ENCODE peak calls at places on chromosomes 13 and 19, in five cellular contexts. N is brain microvascular endothelial cell, A is neural progenitor cell, O is upper lobe of left lung, D is GM12865. H is an unnamed sample.

GRCh38 chr19:28980236-28980868 is 232.6 kb downstream of the UQCRFS1 start:
- DNase-seq in O (no peak), D (no peak), N (peak; percentile 45), A (no peak), H (peak; percentile 75)

GRCh38 chr13:24052547-24052981 is 108.0 kb upstream of the SPATA13 start:
- DNase-seq in D (no peak), N (no peak), A (no peak), O (no peak), H (no peak)

GRCh38 chr19:10773969-10774368 is 56.1 kb downstream of the DNM2 start:
- DNase-seq in N (no peak), A (no peak), D (peak; percentile 54), O (no peak), H (no peak)

GRCh38 chr19:4557186-4557970 is 2.1 kb downstream of the SEMA6B start:
- DNase-seq in O (no peak), N (no peak), D (peak; percentile 29), A (no peak), H (no peak)

GRCh38 chr19:1258707-1259205 is 10.4 kb downstream of the MIDN start:
- DNase-seq in A (no peak), O (no peak), N (no peak), D (no peak), H (no peak)

GRCh38 chr13:111383591-111384440 is 63.4 kb downstream of the TEX29 start:
- DNase-seq in N (no peak), D (no peak), O (peak; percentile 16), A (no peak), H (no peak)

GRCh38 chr19:39031368-39032163 is 783 bp downstream of the FBXO27 start:
- DNase-seq in D (peak; percentile 91), A (peak; percentile 99), N (peak; percentile 40), O (peak; percentile 97), H (peak; percentile 62)

GRCh38 chr19:31270897-31271568 is 78.2 kb downstream of the TSHZ3 start:
- DNase-seq in A (no peak), O (no peak), D (no peak), N (peak; percentile 58), H (peak; percentile 77)

GRCh38 chr19:17757125-17757524 is 5.8 kb downstream of the FCHO1 start:
- DNase-seq in D (no peak), A (no peak), N (peak; percentile 56), O (peak; percentile 51), H (peak; percentile 53)

GRCh38 chr13:50644081-50644871 is 199.2 kb downstream of the DLEU7 start:
- DNase-seq in O (no peak), A (no peak), D (no peak), N (no peak), H (no peak)

GRCh38 chr13:46321494-46322225 is 65.4 kb downstream of the RUBCNL start:
- DNase-seq in D (peak; percentile 77), O (peak; percentile 65), N (peak; percentile 53), A (peak; percentile 73), H (peak; percentile 77)

GRCh38 chr13:40189426-40189825 is 477.0 kb downstream of the FOXO1 start:
- DNase-seq in A (no peak), D (no peak), N (no peak), O (no peak), H (no peak)

GRCh38 chr19:40234429-40235237 is 8.1 kb upstream of the CCNP start:
- DNase-seq in N (no peak), D (no peak), O (no peak), A (no peak), H (no peak)

GRCh38 chr19:32858155-32858554 is 11.4 kb downstream of the SLC7A9 start:
- DNase-seq in A (no peak), N (no peak), O (peak; percentile 7), D (no peak), H (no peak)

GRCh38 chr19:37413243-37414084 is 42.6 kb downstream of the ZNF527 start:
- DNase-seq in A (no peak), O (no peak), N (no peak), D (no peak), H (no peak)

GRCh38 chr13:73193541-73193940 is 134.7 kb downstream of the KLF5 start:
- DNase-seq in A (no peak), N (no peak), O (no peak), D (no peak), H (no peak)

GRCh38 chr13:68727165-68727564 is 1380.5 kb upstream of the ATXN8OS start:
- DNase-seq in N (no peak), D (no peak), O (no peak), A (no peak), H (no peak)

GRCh38 chr19:16593181-16593580 is 21.0 kb upstream of the SLC35E1 start:
- DNase-seq in N (no peak), A (no peak), D (peak; percentile 32), O (no peak), H (no peak)

GRCh38 chr19:24159707-24160106 is 72.7 kb downstream of the ZNF254 start:
- DNase-seq in O (no peak), N (no peak), A (no peak), D (peak; percentile 0), H (peak; percentile 23)

GRCh38 chr19:18832331-18833140 is 777 bp downstream of the UPF1 start:
- DNase-seq in A (peak; percentile 65), D (peak; percentile 62), O (peak; percentile 41), N (peak; percentile 18), H (peak; percentile 30)

GRCh38 chr19:48680436-48681126 is 7.8 kb upstream of the NTN5 start:
- DNase-seq in O (no peak), D (no peak), N (no peak), A (no peak), H (no peak)

GRCh38 chr19:6421075-6422014 is 3.3 kb downstream of the KHSRP start:
- DNase-seq in D (no peak), O (no peak), A (no peak), N (no peak), H (no peak)

GRCh38 chr13:50401721-50402510 is 386.7 kb downstream of the KCNRG start:
- DNase-seq in O (no peak), D (no peak), N (peak; percentile 46), A (no peak), H (peak; percentile 72)

GRCh38 chr13:39269411-39269810 is 231.2 kb downstream of the NHLRC3 start:
- DNase-seq in A (no peak), N (no peak), O (no peak), D (no peak), H (peak; percentile 37)

GRCh38 chr13:25171170-25171516 is 945 bp downstream of the AMER2 start:
- DNase-seq in N (no peak), A (no peak), D (no peak), O (no peak), H (no peak)

GRCh38 chr13:30186644-30187431 is 120.5 kb downstream of the KATNAL1 start:
- DNase-seq in A (peak; percentile 15), N (no peak), D (no peak), O (no peak), H (no peak)

GRCh38 chr19:2045501-2046045 is 5.5 kb downstream of the MKNK2 start:
- DNase-seq in A (no peak), O (peak; percentile 47), N (no peak), D (peak; percentile 7), H (no peak)

GRCh38 chr19:20321139-20321656 is 154.2 kb downstream of the ZNF486 start:
- DNase-seq in O (no peak), D (no peak), A (no peak), N (no peak), H (no peak)

GRCh38 chr19:4456843-4457653 is 546 bp downstream of the UBXN6 start:
- DNase-seq in D (peak; percentile 65), N (peak; percentile 22), A (peak; percentile 93), O (peak; percentile 47), H (peak; percentile 50)

DNA sequence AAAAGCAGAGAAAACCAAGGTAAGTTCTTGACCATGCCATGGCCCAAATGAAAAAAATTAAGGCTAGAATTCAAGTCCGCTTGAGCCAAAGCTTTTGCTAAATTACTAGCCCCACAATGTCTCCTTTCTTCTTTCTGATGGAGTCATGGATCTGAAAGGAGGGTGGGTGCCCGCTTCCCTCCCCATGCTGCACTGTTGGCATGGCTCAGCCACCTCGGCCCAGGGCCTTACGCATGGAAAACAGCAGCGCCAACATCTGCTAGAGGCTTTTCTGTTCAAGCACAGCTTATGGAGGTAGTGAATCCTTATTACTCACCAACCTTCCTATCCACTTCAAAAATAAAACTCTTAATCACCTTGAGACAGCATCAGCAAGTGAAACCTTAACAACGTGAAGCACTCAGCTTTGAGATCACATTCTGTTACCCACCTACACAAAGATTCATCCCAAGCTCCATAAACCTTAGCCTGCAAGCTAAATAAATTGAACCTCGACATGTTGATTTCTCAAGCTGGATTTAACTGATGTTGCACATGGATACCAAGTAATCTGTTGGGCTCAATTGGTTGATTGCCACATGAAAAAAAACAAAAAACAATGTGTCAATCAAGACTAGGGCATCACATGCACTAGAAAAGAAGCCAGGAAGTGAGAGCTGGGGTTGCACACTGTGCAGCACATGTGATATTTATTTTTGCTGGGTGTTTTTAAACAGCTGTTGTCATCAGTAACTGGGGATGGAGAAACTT is 43.4 kb downstream of the TPT1 start:
- DNase-seq in A (no peak), N (no peak), O (no peak), D (peak; percentile 20), H (no peak)
- H3K4me3 ChIP-seq in A (no peak overlapping the region), N (no peak overlapping the region), O (no peak overlapping the region), D (no peak overlapping the region), H (no peak overlapping the region)

GRCh38 chr19:42325896-42326771 is 699 bp downstream of the MEGF8 start:
- DNase-seq in O (no peak), A (no peak), N (no peak), D (peak; percentile 47), H (no peak)
- TF ChIP-seq CTCF in O (no peak), A (peak; percentile 11), N (peak; percentile 26), D (peak; percentile 27), H (no peak)

DNA sequence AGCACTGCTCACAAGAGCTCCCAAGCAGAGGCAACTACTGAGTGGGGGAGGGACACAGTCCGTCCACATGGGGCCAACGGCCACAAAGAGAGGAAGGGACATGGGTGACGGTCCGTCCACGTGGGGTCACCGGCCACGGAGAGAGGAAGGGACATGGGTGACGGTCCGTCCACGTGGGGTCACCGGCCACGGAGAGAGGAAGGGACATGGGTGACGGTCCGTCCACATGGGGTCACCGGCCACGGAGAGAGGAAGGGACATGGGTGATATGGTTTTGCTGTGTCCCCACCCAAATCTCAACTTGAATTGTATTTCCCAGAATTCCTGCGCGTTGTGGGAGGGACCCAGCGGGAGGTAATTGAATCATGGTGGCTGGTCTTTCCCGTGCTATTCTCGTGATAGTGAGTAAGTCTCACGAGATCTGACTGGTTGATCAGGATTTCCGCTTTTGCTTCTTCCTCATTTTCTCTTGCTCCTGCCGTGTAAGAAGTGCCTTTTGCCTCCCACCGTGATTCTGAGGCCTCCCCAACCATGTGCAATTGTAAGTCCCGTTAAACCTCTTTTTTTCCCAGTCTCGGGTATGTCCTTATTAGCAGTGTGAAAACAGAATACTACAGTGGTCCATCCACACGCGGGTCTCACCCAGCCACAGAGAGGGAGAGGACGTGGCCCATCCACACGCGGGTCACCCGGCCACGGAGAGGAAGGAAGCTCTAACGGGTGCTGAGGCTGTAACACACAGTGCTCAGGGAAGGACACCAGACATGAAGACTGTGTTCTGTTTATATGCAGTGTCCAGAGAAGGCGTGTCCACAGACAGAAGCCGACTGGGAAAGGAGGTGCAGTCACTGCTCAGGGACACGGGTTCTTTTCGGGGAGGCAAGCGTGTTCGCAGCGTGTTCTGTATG is 48.5 kb downstream of the GAS6 start:
- DNase-seq in O (no peak), D (peak; percentile 66), A (no peak), N (no peak), H (no peak)
- H3K4me3 ChIP-seq in O (peak overlapping the region; percentile 36), D (peak overlapping the region; percentile 63), A (no peak overlapping the region), N (no peak overlapping the region), H (no peak overlapping the region)

DNA sequence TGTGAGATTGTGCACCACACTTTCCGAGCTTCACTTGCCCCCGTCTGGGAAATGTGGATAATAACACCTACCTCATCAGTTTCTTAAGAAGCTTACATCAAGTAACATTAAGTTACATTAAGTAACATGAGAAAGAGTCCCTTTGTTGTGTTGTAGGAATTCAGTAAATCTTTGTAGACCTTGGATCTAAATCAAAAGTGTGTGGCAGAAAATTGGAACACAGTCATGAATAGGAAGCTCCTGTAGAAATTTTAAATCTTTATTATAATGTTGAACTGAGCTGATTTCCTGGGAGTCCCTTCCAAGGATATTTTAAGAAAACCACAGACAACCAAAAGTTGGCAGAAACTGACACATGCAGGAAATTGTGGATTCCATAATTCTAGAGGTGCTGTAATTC is 5.7 kb upstream of the ENOX1 start:
- DNase-seq in N (no peak), O (no peak), A (no peak), D (no peak), H (peak; percentile 73)
- TF ChIP-seq CTCF in N (peak; percentile 2), O (no peak), A (no peak), D (no peak), H (no peak)